ENCODE peak calls at places on chromosome 4, in five cellular contexts. D, N, K, T and O are unnamed samples.
A peak's percentile ranks its signal among the peaks of the same experiment; 100 is the strongest.

GRCh38 chr4:176837176-176837915 is 44.6 kb upstream of the VEGFC start:
- DNase-seq in D (no peak), N (no peak), K (no peak), T (no peak), O (no peak)

GRCh38 chr4:154039435-154040061 is 250.7 kb upstream of the SFRP2 start:
- DNase-seq in D (no peak), N (no peak), K (no peak), T (no peak), O (no peak)

GRCh38 chr4:82797591-82798081 is 960 bp downstream of the SCD5 start:
- DNase-seq in D (no peak), N (peak; percentile 70), K (no peak), T (no peak), O (no peak)

GRCh38 chr4:149264093-149264733 is 551.4 kb downstream of the IQCM start:
- DNase-seq in D (peak; percentile 48), N (peak; percentile 48), K (peak; percentile 45), T (peak; percentile 4), O (peak; percentile 50)

GRCh38 chr4:17120761-17121160 is 222.3 kb upstream of the LDB2 start:
- DNase-seq in D (no peak), N (no peak), K (no peak), T (no peak), O (no peak)

GRCh38 chr4:75745192-75745591 is 20.8 kb downstream of the USO1 start:
- DNase-seq in D (no peak), N (no peak), K (peak; percentile 34), T (no peak), O (peak; percentile 67)

GRCh38 chr4:144655491-144655890 is 9.5 kb downstream of the HHIP start:
- DNase-seq in D (no peak), N (no peak), K (no peak), T (no peak), O (no peak)

GRCh38 chr4:177405508-177405907 is 36.7 kb downstream of the AGA start:
- DNase-seq in D (no peak), N (no peak), K (no peak), T (no peak), O (no peak)

GRCh38 chr4:184548651-184549341 is 74.4 kb upstream of the IRF2 start:
- DNase-seq in D (no peak), N (peak; percentile 51), K (peak; percentile 38), T (no peak), O (peak; percentile 65)

GRCh38 chr4:57220172-57220571 is 110.0 kb upstream of the IGFBP7 start:
- DNase-seq in D (no peak), N (no peak), K (no peak), T (no peak), O (no peak)
- TF ChIP-seq RAD21 in D (no peak), N (no peak), K (no peak), T (no peak), O (no peak)

GRCh38 chr4:165208322-165208652 is 926 bp downstream of the KLHL2 start:
- DNase-seq in D (no peak), N (no peak), K (no peak), T (no peak), O (no peak)
- H2AFZ ChIP-seq in D (no peak overlapping the region), N (no peak overlapping the region), K (peak overlapping the region; percentile 80), T (peak overlapping the region; percentile 64), O (no peak overlapping the region)

DNA sequence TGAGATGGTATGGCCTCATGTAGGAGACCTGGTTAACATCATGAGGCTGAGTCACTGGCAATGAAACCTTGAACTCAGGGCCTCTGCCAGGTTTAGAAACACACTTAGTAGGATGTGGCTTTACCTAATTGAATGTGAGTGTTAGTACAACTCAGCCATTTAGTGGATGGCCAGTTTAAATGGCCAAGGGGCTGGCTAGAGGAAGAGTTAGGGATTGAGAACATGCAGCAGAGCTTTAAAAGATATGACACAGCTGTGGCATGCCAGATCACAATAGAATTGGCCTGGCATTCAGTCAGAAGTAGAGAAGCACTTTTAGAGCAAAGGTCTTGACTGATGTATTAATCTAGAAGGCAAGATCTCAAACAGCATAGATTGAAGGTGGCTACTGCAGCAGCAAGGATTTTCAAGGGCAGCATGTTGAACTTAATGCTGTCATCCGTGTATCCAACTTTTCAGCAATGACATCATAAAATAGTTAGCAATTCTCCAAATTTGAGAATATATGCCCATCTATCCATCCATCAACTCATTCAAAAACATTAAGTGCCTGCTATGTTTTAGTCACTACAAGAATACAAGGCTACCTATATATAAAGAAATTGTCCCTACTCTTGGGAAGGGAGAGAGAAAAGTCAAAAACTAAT is 170.4 kb downstream of the FRAS1 start:
- DNase-seq in D (no peak), N (no peak), K (no peak), T (no peak), O (no peak)
- TF ChIP-seq SRF in D (no peak), N (no peak), K (no peak), T (no peak), O (no peak)

GRCh38 chr4:36251983-36252382 is 7.7 kb upstream of the ARAP2 start:
- DNase-seq in D (no peak), N (no peak), K (no peak), T (no peak), O (no peak)

GRCh38 chr4:36254355-36254754 is 10.0 kb upstream of the ARAP2 start:
- DNase-seq in D (no peak), N (no peak), K (no peak), T (no peak), O (no peak)

GRCh38 chr4:36255575-36255974 is 11.3 kb upstream of the ARAP2 start:
- DNase-seq in D (no peak), N (no peak), K (no peak), T (peak; percentile 92), O (no peak)

GRCh38 chr4:36260714-36261113 is 16.4 kb upstream of the ARAP2 start:
- DNase-seq in D (no peak), N (no peak), K (no peak), T (no peak), O (no peak)

DNA sequence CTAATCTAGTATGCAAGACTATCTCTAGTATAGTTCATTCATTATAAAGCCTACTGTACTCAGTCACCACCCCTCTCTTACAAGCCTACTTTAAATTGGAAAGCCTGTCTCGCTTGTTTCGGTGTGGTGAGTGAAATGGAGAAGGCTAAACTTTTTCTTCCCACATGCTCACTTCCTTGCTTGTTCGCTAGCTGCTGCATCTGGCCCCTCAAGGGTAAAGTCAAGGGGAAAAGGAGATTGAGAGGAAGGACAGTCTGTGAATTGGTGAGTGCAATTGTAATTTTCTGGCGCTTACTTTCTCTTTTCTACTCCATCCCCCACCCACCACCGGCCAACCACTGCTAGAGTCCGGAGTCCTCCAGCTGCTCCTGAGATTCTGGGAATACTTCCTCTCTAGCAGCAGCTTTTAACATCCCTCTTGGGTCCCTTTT is 12.1 kb upstream of the ARAP2 start:
- DNase-seq in D (no peak), N (no peak), K (no peak), T (peak; percentile 70), O (no peak)
- TF ChIP-seq RAD21 in D (no peak), N (no peak), K (no peak), T (no peak), O (no peak)

GRCh38 chr4:6749340-6750171 is 33.0 kb upstream of the KIAA0232 start:
- DNase-seq in D (peak; percentile 36), N (no peak), K (peak; percentile 44), T (no peak), O (peak; percentile 91)
- H2AFZ ChIP-seq in D (peak overlapping the region; percentile 84), N (no peak overlapping the region), K (peak overlapping the region; percentile 94), T (no peak overlapping the region), O (no peak overlapping the region)